ENCODE peak calls at places on chromosome 14, in seven cellular contexts. One of them, this sample, is unnamed.

GRCh38 chr14:75340921-75341320 is 62.3 kb downstream of the FOS start:
- DNase-seq in neural progenitor cell: no peak
- DNase-seq in AG09319: no peak
- DNase-seq in astrocyte: no peak
- DNase-seq in epithelial cell of esophagus: no peak
- DNase-seq in endothelial cell: no peak
- DNase-seq in left ventricle myocardium inferior: peak
- DNase-seq in this sample: no peak

GRCh38 chr14:68898248-68899032 is 80.7 kb downstream of the ACTN1 start:
- DNase-seq in neural progenitor cell: no peak
- DNase-seq in AG09319: no peak
- DNase-seq in astrocyte: no peak
- DNase-seq in epithelial cell of esophagus: no peak
- DNase-seq in endothelial cell: no peak
- DNase-seq in left ventricle myocardium inferior: no peak
- DNase-seq in this sample: no peak

GRCh38 chr14:35858521-35859209 is 32.5 kb downstream of the BRMS1L start:
- DNase-seq in neural progenitor cell: no peak
- DNase-seq in AG09319: no peak
- DNase-seq in astrocyte: peak
- DNase-seq in epithelial cell of esophagus: peak
- DNase-seq in endothelial cell: no peak
- DNase-seq in left ventricle myocardium inferior: no peak
- DNase-seq in this sample: no peak

GRCh38 chr14:76772300-76773187 is 11.3 kb downstream of the VASH1 start:
- DNase-seq in neural progenitor cell: peak
- DNase-seq in AG09319: no peak
- DNase-seq in astrocyte: peak
- DNase-seq in epithelial cell of esophagus: no peak
- DNase-seq in endothelial cell: peak
- DNase-seq in left ventricle myocardium inferior: peak
- DNase-seq in this sample: no peak

GRCh38 chr14:35302211-35302528 is 10.0 kb downstream of the PSMA6 start:
- DNase-seq in neural progenitor cell: no peak
- DNase-seq in AG09319: no peak
- DNase-seq in astrocyte: no peak
- DNase-seq in epithelial cell of esophagus: no peak
- DNase-seq in endothelial cell: no peak
- DNase-seq in left ventricle myocardium inferior: no peak
- DNase-seq in this sample: no peak

GRCh38 chr14:82655770-82656169 is 1122.1 kb upstream of the SEL1L start:
- DNase-seq in neural progenitor cell: no peak
- DNase-seq in AG09319: no peak
- DNase-seq in astrocyte: no peak
- DNase-seq in epithelial cell of esophagus: peak
- DNase-seq in endothelial cell: no peak
- DNase-seq in left ventricle myocardium inferior: no peak
- DNase-seq in this sample: no peak

GRCh38 chr14:68569546-68569908 is 223.3 kb downstream of the ZFP36L1 start:
- DNase-seq in neural progenitor cell: no peak
- DNase-seq in AG09319: no peak
- DNase-seq in astrocyte: no peak
- DNase-seq in epithelial cell of esophagus: no peak
- DNase-seq in endothelial cell: no peak
- DNase-seq in left ventricle myocardium inferior: no peak
- DNase-seq in this sample: no peak

GRCh38 chr14:53881161-53881846 is 75.3 kb downstream of the BMP4 start:
- DNase-seq in neural progenitor cell: no peak
- DNase-seq in AG09319: peak
- DNase-seq in astrocyte: peak
- DNase-seq in epithelial cell of esophagus: no peak
- DNase-seq in endothelial cell: no peak
- DNase-seq in left ventricle myocardium inferior: no peak
- DNase-seq in this sample: no peak

GRCh38 chr14:81268016-81268416 is 47.3 kb upstream of the GTF2A1 start:
- DNase-seq in neural progenitor cell: no peak
- DNase-seq in AG09319: no peak
- DNase-seq in astrocyte: no peak
- DNase-seq in epithelial cell of esophagus: peak
- DNase-seq in endothelial cell: no peak
- DNase-seq in left ventricle myocardium inferior: no peak
- DNase-seq in this sample: no peak

GRCh38 chr14:67837011-67837624 is 17.5 kb downstream of the RAD51B start:
- DNase-seq in neural progenitor cell: peak
- DNase-seq in AG09319: peak
- DNase-seq in astrocyte: peak
- DNase-seq in epithelial cell of esophagus: peak
- DNase-seq in endothelial cell: peak
- DNase-seq in left ventricle myocardium inferior: no peak
- DNase-seq in this sample: no peak

GRCh38 chr14:36746907-36747306 is 85.2 kb downstream of the PAX9 start:
- DNase-seq in neural progenitor cell: no peak
- DNase-seq in AG09319: no peak
- DNase-seq in astrocyte: no peak
- DNase-seq in epithelial cell of esophagus: no peak
- DNase-seq in endothelial cell: no peak
- DNase-seq in left ventricle myocardium inferior: no peak
- DNase-seq in this sample: no peak

GRCh38 chr14:83071888-83072501 is 1538.3 kb upstream of the SEL1L start:
- DNase-seq in neural progenitor cell: peak
- DNase-seq in AG09319: no peak
- DNase-seq in astrocyte: no peak
- DNase-seq in epithelial cell of esophagus: peak
- DNase-seq in endothelial cell: peak
- DNase-seq in left ventricle myocardium inferior: no peak
- DNase-seq in this sample: no peak

GRCh38 chr14:95531473-95531872 is 3.4 kb upstream of the GLRX5 start:
- DNase-seq in neural progenitor cell: no peak
- DNase-seq in AG09319: no peak
- DNase-seq in astrocyte: peak
- DNase-seq in epithelial cell of esophagus: peak
- DNase-seq in endothelial cell: no peak
- DNase-seq in left ventricle myocardium inferior: no peak
- DNase-seq in this sample: no peak

GRCh38 chr14:72830786-72831583 is 62.9 kb downstream of the DPF3 start:
- DNase-seq in neural progenitor cell: peak
- DNase-seq in AG09319: no peak
- DNase-seq in astrocyte: no peak
- DNase-seq in epithelial cell of esophagus: no peak
- DNase-seq in endothelial cell: no peak
- DNase-seq in left ventricle myocardium inferior: no peak
- DNase-seq in this sample: no peak

GRCh38 chr14:83873626-83874025 is 1656.3 kb upstream of the FLRT2 start:
- DNase-seq in neural progenitor cell: no peak
- DNase-seq in AG09319: no peak
- DNase-seq in astrocyte: no peak
- DNase-seq in epithelial cell of esophagus: no peak
- DNase-seq in endothelial cell: no peak
- DNase-seq in left ventricle myocardium inferior: no peak
- DNase-seq in this sample: no peak

GRCh38 chr14:50025776-50026175 is 90.6 kb downstream of the VCPKMT start:
- DNase-seq in neural progenitor cell: no peak
- DNase-seq in AG09319: no peak
- DNase-seq in astrocyte: no peak
- DNase-seq in epithelial cell of esophagus: peak
- DNase-seq in endothelial cell: no peak
- DNase-seq in left ventricle myocardium inferior: no peak
- DNase-seq in this sample: no peak

GRCh38 chr14:54420478-54421116 is 20.6 kb downstream of the CNIH1 start:
- DNase-seq in neural progenitor cell: peak
- DNase-seq in AG09319: no peak
- DNase-seq in astrocyte: peak
- DNase-seq in epithelial cell of esophagus: peak
- DNase-seq in endothelial cell: peak
- DNase-seq in left ventricle myocardium inferior: no peak
- DNase-seq in this sample: no peak

GRCh38 chr14:69586420-69586819 is 11.7 kb upstream of the CCDC177 start:
- DNase-seq in neural progenitor cell: no peak
- DNase-seq in AG09319: no peak
- DNase-seq in astrocyte: no peak
- DNase-seq in epithelial cell of esophagus: no peak
- DNase-seq in endothelial cell: no peak
- DNase-seq in left ventricle myocardium inferior: no peak
- DNase-seq in this sample: no peak

GRCh38 chr14:96681826-96682225 is 115.4 kb upstream of the VRK1 start:
- DNase-seq in neural progenitor cell: no peak
- DNase-seq in AG09319: no peak
- DNase-seq in astrocyte: no peak
- DNase-seq in epithelial cell of esophagus: no peak
- DNase-seq in endothelial cell: no peak
- DNase-seq in left ventricle myocardium inferior: no peak
- DNase-seq in this sample: no peak

GRCh38 chr14:64841772-64842490 is 37.8 kb downstream of the SPTB start:
- DNase-seq in neural progenitor cell: peak
- DNase-seq in AG09319: no peak
- DNase-seq in astrocyte: no peak
- DNase-seq in epithelial cell of esophagus: no peak
- DNase-seq in endothelial cell: no peak
- DNase-seq in left ventricle myocardium inferior: peak
- DNase-seq in this sample: no peak

GRCh38 chr14:64844993-64845536 is 34.6 kb downstream of the SPTB start:
- DNase-seq in neural progenitor cell: no peak
- DNase-seq in AG09319: no peak
- DNase-seq in astrocyte: no peak
- DNase-seq in epithelial cell of esophagus: no peak
- DNase-seq in endothelial cell: no peak
- DNase-seq in left ventricle myocardium inferior: no peak
- DNase-seq in this sample: no peak

GRCh38 chr14:64838656-64839055 is 41.1 kb downstream of the SPTB start:
- DNase-seq in neural progenitor cell: no peak
- DNase-seq in AG09319: no peak
- DNase-seq in astrocyte: no peak
- DNase-seq in epithelial cell of esophagus: peak
- DNase-seq in endothelial cell: no peak
- DNase-seq in left ventricle myocardium inferior: no peak
- DNase-seq in this sample: no peak

GRCh38 chr14:64844272-64844671 is 35.4 kb downstream of the SPTB start:
- DNase-seq in neural progenitor cell: no peak
- DNase-seq in AG09319: no peak
- DNase-seq in astrocyte: no peak
- DNase-seq in epithelial cell of esophagus: no peak
- DNase-seq in endothelial cell: no peak
- DNase-seq in left ventricle myocardium inferior: no peak
- DNase-seq in this sample: no peak

GRCh38 chr14:64841121-64841611 is 38.5 kb downstream of the SPTB start:
- DNase-seq in neural progenitor cell: peak
- DNase-seq in AG09319: peak
- DNase-seq in astrocyte: peak
- DNase-seq in epithelial cell of esophagus: peak
- DNase-seq in endothelial cell: peak
- DNase-seq in left ventricle myocardium inferior: no peak
- DNase-seq in this sample: no peak
- TF ChIP-seq CTCF in neural progenitor cell: peak
- TF ChIP-seq CTCF in AG09319: peak
- TF ChIP-seq CTCF in astrocyte: peak
- TF ChIP-seq CTCF in epithelial cell of esophagus: peak
- TF ChIP-seq CTCF in endothelial cell: no peak
- TF ChIP-seq CTCF in left ventricle myocardium inferior: peak
- TF ChIP-seq CTCF in this sample: peak

GRCh38 chr14:101129750-101130149 is 226.2 kb upstream of the RTL1 start:
- DNase-seq in neural progenitor cell: no peak
- DNase-seq in AG09319: no peak
- DNase-seq in astrocyte: no peak
- DNase-seq in epithelial cell of esophagus: no peak
- DNase-seq in endothelial cell: no peak
- DNase-seq in left ventricle myocardium inferior: no peak
- DNase-seq in this sample: no peak
- TF ChIP-seq CTCF in neural progenitor cell: no peak
- TF ChIP-seq CTCF in AG09319: no peak
- TF ChIP-seq CTCF in astrocyte: no peak
- TF ChIP-seq CTCF in epithelial cell of esophagus: no peak
- TF ChIP-seq CTCF in endothelial cell: no peak
- TF ChIP-seq CTCF in left ventricle myocardium inferior: no peak
- TF ChIP-seq CTCF in this sample: no peak

DNA sequence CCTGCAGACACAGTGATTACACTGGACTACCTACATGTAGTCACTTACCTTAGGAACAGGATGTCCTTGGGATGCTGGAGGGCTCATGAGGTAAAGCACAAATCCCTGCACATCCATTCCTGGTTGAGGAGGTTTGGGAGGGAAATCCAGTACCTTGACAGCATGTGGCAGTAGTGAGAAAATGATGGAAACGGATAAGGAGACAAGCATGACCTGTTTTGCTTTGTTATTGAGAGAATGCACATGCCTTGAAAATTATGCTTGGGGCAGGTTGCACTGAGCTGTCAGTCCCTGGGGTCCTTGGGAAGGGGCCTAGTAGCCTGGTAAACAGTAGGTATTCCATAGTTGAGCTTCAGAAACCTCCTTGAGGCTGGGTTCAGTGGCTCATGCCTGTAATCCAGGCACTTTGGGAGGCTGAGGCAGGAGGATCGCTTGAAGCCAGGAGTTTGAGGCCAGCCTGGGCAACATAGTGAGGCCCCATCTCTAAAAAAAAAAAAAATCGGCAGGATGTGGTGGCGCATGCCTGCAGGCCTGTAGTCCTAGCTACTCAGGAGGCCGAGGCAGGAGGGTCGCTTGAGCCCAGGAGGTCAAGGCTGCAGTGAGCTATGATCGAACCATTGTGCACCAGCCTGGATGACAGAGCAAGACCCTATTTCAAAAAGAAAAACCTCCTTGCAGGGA is 2.0 kb upstream of the SLC25A29 start:
- DNase-seq in neural progenitor cell: no peak
- DNase-seq in AG09319: no peak
- DNase-seq in astrocyte: no peak
- DNase-seq in epithelial cell of esophagus: peak
- DNase-seq in endothelial cell: no peak
- DNase-seq in left ventricle myocardium inferior: no peak
- DNase-seq in this sample: no peak
- TF ChIP-seq CTCF in neural progenitor cell: no peak
- TF ChIP-seq CTCF in AG09319: no peak
- TF ChIP-seq CTCF in astrocyte: no peak
- TF ChIP-seq CTCF in epithelial cell of esophagus: no peak
- TF ChIP-seq CTCF in endothelial cell: no peak
- TF ChIP-seq CTCF in left ventricle myocardium inferior: no peak
- TF ChIP-seq CTCF in this sample: no peak

GRCh38 chr14:94049625-94050023 is 23.5 kb downstream of the OTUB2 start:
- DNase-seq in neural progenitor cell: no peak
- DNase-seq in AG09319: no peak
- DNase-seq in astrocyte: no peak
- DNase-seq in epithelial cell of esophagus: no peak
- DNase-seq in endothelial cell: no peak
- DNase-seq in left ventricle myocardium inferior: no peak
- DNase-seq in this sample: no peak

GRCh38 chr14:94050231-94050880 is 24.2 kb downstream of the OTUB2 start:
- DNase-seq in neural progenitor cell: no peak
- DNase-seq in AG09319: no peak
- DNase-seq in astrocyte: no peak
- DNase-seq in epithelial cell of esophagus: no peak
- DNase-seq in endothelial cell: no peak
- DNase-seq in left ventricle myocardium inferior: peak
- DNase-seq in this sample: no peak

GRCh38 chr14:94051115-94051514 is 25.0 kb downstream of the OTUB2 start:
- DNase-seq in neural progenitor cell: peak
- DNase-seq in AG09319: no peak
- DNase-seq in astrocyte: peak
- DNase-seq in epithelial cell of esophagus: peak
- DNase-seq in endothelial cell: peak
- DNase-seq in left ventricle myocardium inferior: peak
- DNase-seq in this sample: no peak

GRCh38 chr14:94052662-94053061 is 26.5 kb downstream of the OTUB2 start:
- DNase-seq in neural progenitor cell: no peak
- DNase-seq in AG09319: no peak
- DNase-seq in astrocyte: no peak
- DNase-seq in epithelial cell of esophagus: no peak
- DNase-seq in endothelial cell: no peak
- DNase-seq in left ventricle myocardium inferior: no peak
- DNase-seq in this sample: no peak

GRCh38 chr14:94051779-94052178 is 25.6 kb downstream of the OTUB2 start:
- DNase-seq in neural progenitor cell: no peak
- DNase-seq in AG09319: no peak
- DNase-seq in astrocyte: no peak
- DNase-seq in epithelial cell of esophagus: no peak
- DNase-seq in endothelial cell: no peak
- DNase-seq in left ventricle myocardium inferior: no peak
- DNase-seq in this sample: no peak
- TF ChIP-seq CTCF in neural progenitor cell: no peak
- TF ChIP-seq CTCF in AG09319: no peak
- TF ChIP-seq CTCF in astrocyte: no peak
- TF ChIP-seq CTCF in epithelial cell of esophagus: no peak
- TF ChIP-seq CTCF in endothelial cell: no peak
- TF ChIP-seq CTCF in left ventricle myocardium inferior: no peak
- TF ChIP-seq CTCF in this sample: no peak